ENCODE peak calls at places on chromosomes 2 and 18, in seven cellular contexts. Z is D341Med, J is NCI-H1105 treated with DMSO at 0.1 percent for 48 hours, F is HTR-8/SVneo, W is endothelial cell, E is cardiac muscle cell, U is Peyer's patch. Y is an unnamed sample.

GRCh38 chr2:48320747-48321146 is 209.2 kb upstream of the STON1 start:
- DNase-seq in Z (no peak), J (no peak), F (no peak), W (no peak), E (no peak), U (no peak), Y (no peak)

GRCh38 chr18:57427429-57428181 is 7.6 kb upstream of the ONECUT2 start:
- DNase-seq in Z (no peak), J (no peak), F (no peak), W (peak; percentile 46), E (no peak), U (no peak), Y (no peak)

GRCh38 chr18:67525328-67526110 is 9.0 kb upstream of the DSEL start:
- DNase-seq in Z (no peak), J (no peak), F (peak; percentile 49), W (no peak), E (peak; percentile 17), U (no peak), Y (no peak)

GRCh38 chr2:3387011-3387410 is 7.5 kb downstream of the TRAPPC12 start:
- DNase-seq in Z (no peak), J (no peak), F (no peak), W (no peak), E (no peak), U (no peak), Y (no peak)

GRCh38 chr2:29323961-29324360 is 208.7 kb downstream of the CLIP4 start:
- DNase-seq in Z (no peak), J (peak; percentile 14), F (peak; percentile 41), W (no peak), E (no peak), U (no peak), Y (no peak)

GRCh38 chr2:47028171-47028570 is 112.6 kb upstream of the MCFD2 start:
- DNase-seq in Z (no peak), J (no peak), F (no peak), W (no peak), E (no peak), U (no peak), Y (no peak)

GRCh38 chr18:12287684-12288405 is 20.2 kb upstream of the TUBB6 start:
- DNase-seq in Z (peak; percentile 61), J (no peak), F (peak; percentile 84), W (no peak), E (peak; percentile 81), U (no peak), Y (peak; percentile 35)

GRCh38 chr2:234998404-234999211 is 46.8 kb downstream of the SH3BP4 start:
- DNase-seq in Z (no peak), J (no peak), F (no peak), W (no peak), E (peak; percentile 80), U (no peak), Y (peak; percentile 84)

GRCh38 chr2:10584843-10585475 is 104.8 kb downstream of the NOL10 start:
- DNase-seq in Z (no peak), J (no peak), F (peak; percentile 76), W (no peak), E (peak; percentile 39), U (no peak), Y (no peak)

GRCh38 chr2:9984861-9985480 is 33.5 kb downstream of the GRHL1 start:
- DNase-seq in Z (no peak), J (no peak), F (no peak), W (no peak), E (no peak), U (no peak), Y (no peak)